ENCODE peak calls at places on chromosomes 12 and 14, in five cellular contexts. S is H7; W is endothelial cell; D is stimulated activated CD8-positive, alpha-beta memory T cell treated with anti-CD3 and anti-CD28 coated beads, Interleukin-4, amount 100 ng/mL, for 4 hours; H is MM.1S. V is an unnamed sample.

GRCh38 chr12:67484788-67485480 is 163.6 kb upstream of the DYRK2 start:
- DNase-seq in S (no peak), D (no peak), W (no peak), H (peak), V (no peak)

GRCh38 chr14:73240816-73241480 is 3.6 kb downstream of the PAPLN start:
- DNase-seq in D (no peak), W (no peak), S (no peak), H (no peak), V (no peak)

GRCh38 chr14:76922599-76922998 is 96.4 kb downstream of the LRRC74A start:
- DNase-seq in S (no peak), H (no peak), W (no peak), D (no peak), V (no peak)

GRCh38 chr14:36293824-36294223 is 26.6 kb downstream of the MBIP start:
- DNase-seq in W (no peak), H (no peak), S (no peak), D (no peak), V (no peak)

GRCh38 chr14:67517083-67517482 is 16.0 kb upstream of the PLEKHH1 start:
- DNase-seq in S (peak), D (no peak), W (peak), H (no peak), V (no peak)

GRCh38 chr12:94874086-94874985 is 129.2 kb downstream of the NDUFA12 start:
- DNase-seq in D (no peak), W (no peak), H (no peak), S (peak), V (no peak)

GRCh38 chr14:25406818-25407217 is 356.9 kb upstream of the STXBP6 start:
- DNase-seq in W (peak), S (peak), H (peak), D (no peak), V (no peak)

GRCh38 chr14:104143521-104144452 is 5.4 kb downstream of the KIF26A start:
- DNase-seq in W (no peak), H (no peak), D (no peak), S (peak), V (no peak)

GRCh38 chr14:43754838-43755237 is 752.2 kb downstream of the FSCB start:
- DNase-seq in S (peak), W (no peak), H (no peak), D (no peak), V (no peak)

GRCh38 chr12:18943200-18943599 is 186.3 kb upstream of the PLEKHA5 start:
- DNase-seq in W (no peak), S (no peak), H (no peak), D (no peak), V (no peak)

GRCh38 chr12:68290126-68290525 is 36.7 kb upstream of the IL22 start:
- DNase-seq in S (no peak), W (no peak), H (peak), D (no peak), V (no peak)

GRCh38 chr14:66539034-66539433 is 31.1 kb downstream of the GPHN start:
- DNase-seq in D (no peak), W (no peak), H (peak), S (no peak), V (peak)

GRCh38 chr12:122352394-122352793 is 70.1 kb downstream of the CLIP1 start:
- DNase-seq in W (no peak), H (no peak), D (no peak), S (no peak), V (no peak)

GRCh38 chr14:104743461-104744380 is 9.2 kb upstream of the SIVA1 start:
- DNase-seq in S (no peak), W (no peak), H (no peak), D (no peak), V (no peak)

GRCh38 chr12:114762490-114763110 is 78.6 kb upstream of the TBX3 start:
- DNase-seq in W (no peak), D (no peak), S (no peak), H (no peak), V (no peak)

GRCh38 chr12:42968426-42968825 is 378.9 kb upstream of the PRICKLE1 start:
- DNase-seq in W (no peak), S (no peak), H (no peak), D (no peak), V (no peak)

GRCh38 chr14:99122521-99123125 is 149.4 kb downstream of the BCL11B start:
- DNase-seq in D (no peak), W (no peak), H (no peak), S (peak), V (no peak)

GRCh38 chr14:104770072-104770579 is 17.2 kb downstream of the SIVA1 start:
- DNase-seq in W (no peak), H (no peak), D (no peak), S (no peak), V (no peak)

GRCh38 chr14:66444271-66444987 is 41.7 kb upstream of the CCDC196 start:
- DNase-seq in H (no peak), S (no peak), D (no peak), W (no peak), V (no peak)

V was measured in K562.